ENCODE peak calls at places on chromosomes 7 and 10, in four cellular contexts. R is NCI-H2029, A is mesothelial cell of epicardium, F is fibroblast of villous mesenchyme. E is an unnamed sample.
A peak's percentile ranks its signal among the peaks of the same experiment; 100 is the strongest.

GRCh38 chr7:151558575-151558974 is 38.9 kb upstream of the RHEB start:
- DNase-seq in R (no peak), A (no peak), F (peak; percentile 38), E (no peak)

GRCh38 chr10:57015595-57016303 is 654.7 kb upstream of the ZWINT start:
- DNase-seq in R (peak; percentile 59), A (no peak), F (no peak), E (no peak)

GRCh38 chr10:61456095-61456789 is 3.1 kb upstream of the TMEM26 start:
- DNase-seq in R (no peak), A (no peak), F (peak; percentile 26), E (no peak)

GRCh38 chr10:70967591-70968588 is 79.5 kb upstream of the PCBD1 start:
- DNase-seq in R (no peak), A (no peak), F (no peak), E (no peak)

GRCh38 chr7:83791737-83792136 is 142.8 kb upstream of the SEMA3E start:
- DNase-seq in R (no peak), A (no peak), F (no peak), E (no peak)

GRCh38 chr7:32043688-32044087 is 26.5 kb downstream of the PDE1C start:
- DNase-seq in R (no peak), A (no peak), F (no peak), E (no peak)

GRCh38 chr10:8179081-8179480 is 124.6 kb downstream of the GATA3 start:
- DNase-seq in R (no peak), A (no peak), F (no peak), E (no peak)

GRCh38 chr10:125848857-125849256 is 25.5 kb downstream of the BCCIP start:
- DNase-seq in R (no peak), A (no peak), F (no peak), E (no peak)

GRCh38 chr7:107870427-107871000 is 20.5 kb upstream of the DLD start:
- DNase-seq in R (no peak), A (no peak), F (no peak), E (no peak)

E was measured in activated CD4-positive, CD25-positive, alpha-beta regulatory T cell treated with anti-CD3 and anti-CD28 coated beads, Interleukin-2, amount 50 U/mL, for 72 hours.